ENCODE peak calls at places on chromosomes 4 and X, in eight cellular contexts. Y is GM23248, J is hepatocyte, T is Karpas-422, U is OCI-LY7, H is fibroblast of lung, W is HepG2, P is mammary epithelial cell. K is an unnamed sample.
A peak's percentile ranks its signal among the peaks of the same experiment; 100 is the strongest.

GRCh38 chrX:3548743-3549441 is 164.6 kb downstream of the PRKX start:
- DNase-seq in Y (peak; percentile 90), J (peak; percentile 73), T (no peak), U (peak; percentile 2), H (peak; percentile 68), W (peak; percentile 0), P (peak; percentile 34), K (no peak)

GRCh38 chrX:107714196-107714811 is 61.3 kb downstream of the TSC22D3 start:
- DNase-seq in Y (peak; percentile 52), J (no peak), T (peak; percentile 62), U (no peak), H (no peak), W (no peak), P (no peak), K (no peak)

GRCh38 chr4:26248647-26249046 is 72.2 kb upstream of the RBPJ start:
- DNase-seq in Y (no peak), J (no peak), T (no peak), U (no peak), H (peak; percentile 57), W (no peak), P (no peak), K (no peak)

GRCh38 chr4:134777626-134778025 is 576.0 kb upstream of the PABPC4L start:
- DNase-seq in Y (no peak), J (peak; percentile 36), T (no peak), U (no peak), H (peak; percentile 3), W (no peak), P (no peak), K (no peak)

GRCh38 chrX:132488092-132488749 is 617 bp downstream of the MBNL3 start:
- DNase-seq in Y (peak; percentile 68), J (no peak), T (peak; percentile 74), U (peak; percentile 70), H (peak; percentile 19), W (no peak), P (peak; percentile 33), K (no peak)

GRCh38 chr4:187480146-187481145 is 515.1 kb upstream of the ZFP42 start:
- DNase-seq in Y (peak; percentile 17), J (peak; percentile 11), T (no peak), U (no peak), H (peak; percentile 39), W (no peak), P (peak; percentile 16), K (no peak)

GRCh38 chr4:16844796-16845586 is 53.5 kb downstream of the LDB2 start:
- DNase-seq in Y (no peak), J (no peak), T (no peak), U (no peak), H (peak; percentile 73), W (peak; percentile 32), P (no peak), K (no peak)

GRCh38 chrX:127187095-127187494 is 367.6 kb downstream of the PRR32 start:
- DNase-seq in Y (no peak), J (no peak), T (no peak), U (no peak), H (no peak), W (no peak), P (no peak), K (no peak)

GRCh38 chr4:123449780-123450179 is 53.2 kb downstream of the SPRY1 start:
- DNase-seq in Y (peak; percentile 20), J (no peak), T (peak; percentile 42), U (peak; percentile 91), H (peak; percentile 72), W (peak; percentile 46), P (peak; percentile 30), K (peak; percentile 91)

GRCh38 chr4:38625508-38625907 is 38.5 kb upstream of the KLF3 start:
- DNase-seq in Y (no peak), J (no peak), T (no peak), U (no peak), H (no peak), W (no peak), P (no peak), K (no peak)

GRCh38 chr4:103012085-103012484 is 7.4 kb downstream of the SLC9B1 start:
- DNase-seq in Y (peak; percentile 87), J (peak; percentile 59), T (no peak), U (no peak), H (peak; percentile 63), W (no peak), P (peak; percentile 27), K (no peak)

GRCh38 chr4:77994194-77994721 is 62.9 kb upstream of the FRAS1 start:
- DNase-seq in Y (peak; percentile 79), J (peak; percentile 81), T (peak; percentile 72), U (peak; percentile 62), H (peak; percentile 67), W (peak; percentile 84), P (peak; percentile 47), K (no peak)

GRCh38 chr4:137310593-137311490 is 221.5 kb downstream of the PCDH18 start:
- DNase-seq in Y (peak; percentile 85), J (peak; percentile 6), T (no peak), U (no peak), H (peak; percentile 89), W (no peak), P (peak; percentile 50), K (no peak)

GRCh38 chr4:153792007-153792892 is 3.4 kb upstream of the SFRP2 start:
- DNase-seq in Y (peak; percentile 81), J (peak; percentile 78), T (peak; percentile 64), U (no peak), H (peak; percentile 22), W (no peak), P (peak; percentile 67), K (no peak)

GRCh38 chr4:174282836-174283506 is 496 bp downstream of the FBXO8 start:
- DNase-seq in Y (peak; percentile 96), J (peak; percentile 90), T (peak; percentile 87), U (peak; percentile 92), H (peak; percentile 95), W (peak; percentile 93), P (peak; percentile 96), K (peak; percentile 87)
- H3K79me2 ChIP-seq in Y (peaks cover 88% of the 10 kb centered on the region), J (peaks cover 84% of the 10 kb centered on the region), T (peaks cover 59% of the 10 kb centered on the region), U (peaks cover 41% of the 10 kb centered on the region), H (peaks cover 38% of the 10 kb centered on the region), W (peaks cover 45% of the 10 kb centered on the region), P (peaks cover 74% of the 10 kb centered on the region), K (peaks cover 25% of the 10 kb centered on the region)

GRCh38 chr4:89838005-89838404 is 1.0 kb upstream of the SNCA start:
- DNase-seq in Y (peak; percentile 12), J (peak; percentile 23), T (no peak), U (no peak), H (peak; percentile 4), W (no peak), P (peak; percentile 44), K (no peak)

GRCh38 chr4:89836031-89836777 is 757 bp downstream of the SNCA start:
- DNase-seq in Y (peak; percentile 3), J (peak; percentile 5), T (no peak), U (no peak), H (no peak), W (no peak), P (peak; percentile 47), K (no peak)

GRCh38 chr4:89839558-89839957 is 2.6 kb upstream of the SNCA start:
- DNase-seq in Y (no peak), J (no peak), T (no peak), U (no peak), H (no peak), W (no peak), P (no peak), K (no peak)

GRCh38 chr4:89836897-89837384 is at the start of gene SNCA:
- DNase-seq in Y (peak; percentile 67), J (peak; percentile 74), T (no peak), U (no peak), H (peak; percentile 69), W (no peak), P (peak; percentile 81), K (peak; percentile 51)

DNA sequence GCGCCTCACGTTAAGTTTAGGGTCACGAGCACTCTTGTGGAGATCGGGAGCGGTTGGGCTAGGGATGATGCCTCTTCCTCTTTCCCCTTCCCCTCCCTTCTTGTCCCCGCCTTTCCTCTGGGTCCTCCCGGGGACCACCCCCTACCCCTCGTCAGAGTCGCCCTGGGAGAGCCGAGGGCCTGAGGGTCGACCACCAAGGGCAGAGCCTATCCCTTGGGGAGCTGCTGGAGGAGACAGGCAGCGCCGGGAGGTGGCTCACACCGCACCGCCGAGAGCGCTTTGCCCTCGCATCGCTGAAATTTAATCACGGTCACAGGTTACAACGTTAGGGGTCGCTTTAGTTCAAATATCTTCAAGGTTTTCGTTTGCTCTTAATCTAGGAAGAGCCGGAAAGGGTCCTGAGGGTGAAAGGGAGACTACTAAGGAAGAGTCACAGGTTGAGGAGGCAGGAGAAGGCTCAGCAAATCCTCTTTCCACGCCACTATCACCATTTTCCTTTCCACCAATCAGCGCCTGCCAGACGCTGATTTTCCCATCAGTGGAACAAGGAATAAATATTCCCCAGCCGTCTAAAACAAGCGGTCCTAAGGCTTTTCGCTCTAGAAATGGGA is 529 bp upstream of the SNCA start:
- DNase-seq in Y (peak; percentile 20), J (peak; percentile 26), T (no peak), U (no peak), H (peak; percentile 27), W (no peak), P (peak; percentile 65), K (no peak)
- H2AFZ ChIP-seq in Y (peak overlapping the region; percentile 71), J (peak overlapping the region; percentile 87), T (no peak overlapping the region), U (no peak overlapping the region), H (peak overlapping the region; percentile 52), W (no peak overlapping the region), P (peak overlapping the region; percentile 86), K (peak overlapping the region; percentile 86)

DNA sequence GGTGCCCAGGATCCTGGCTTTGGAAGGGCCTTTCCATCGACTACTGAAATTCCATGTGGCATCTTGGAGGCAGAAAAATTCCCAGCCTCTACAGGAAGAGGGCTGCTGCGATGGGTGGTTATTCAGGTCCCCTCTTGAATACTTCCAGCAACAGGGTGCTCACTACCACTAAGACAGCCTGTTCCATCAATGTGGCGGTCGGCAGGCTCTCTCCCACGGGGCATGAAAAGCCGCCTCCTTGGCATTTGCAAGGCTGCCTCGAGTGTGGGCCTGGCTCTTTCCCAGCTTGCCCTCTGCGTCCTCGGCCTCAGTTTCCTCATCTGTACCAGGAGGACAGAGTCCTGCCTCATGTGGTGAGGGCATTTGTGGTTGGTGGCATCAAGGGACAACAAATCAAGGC is 62.4 kb downstream of the ADRA2C start:
- DNase-seq in Y (no peak), J (no peak), T (no peak), U (no peak), H (no peak), W (no peak), P (no peak), K (no peak)
- H3K79me2 ChIP-seq in Y (no peaks in the 10 kb centered on the region), J (no peaks in the 10 kb centered on the region), T (no peaks in the 10 kb centered on the region), U (no peaks in the 10 kb centered on the region), H (no peaks in the 10 kb centered on the region), W (no peaks in the 10 kb centered on the region), P (no peaks in the 10 kb centered on the region), K (no peaks in the 10 kb centered on the region)

GRCh38 chr4:55636622-55636999 is 513 bp upstream of the NMU start:
- DNase-seq in Y (no peak), J (no peak), T (no peak), U (no peak), H (no peak), W (no peak), P (no peak), K (no peak)

GRCh38 chr4:55634417-55635128 is 1.5 kb downstream of the NMU start:
- DNase-seq in Y (no peak), J (no peak), T (peak; percentile 41), U (no peak), H (no peak), W (no peak), P (no peak), K (no peak)

GRCh38 chr4:55635760-55636621 is at the start of gene NMU:
- DNase-seq in Y (peak; percentile 45), J (peak; percentile 67), T (no peak), U (no peak), H (peak; percentile 29), W (peak; percentile 13), P (peak; percentile 52), K (peak; percentile 45)

GRCh38 chr4:55633903-55634302 is 2.2 kb downstream of the NMU start:
- DNase-seq in Y (no peak), J (no peak), T (no peak), U (no peak), H (no peak), W (no peak), P (no peak), K (no peak)

GRCh38 chr4:55635282-55635681 is 816 bp downstream of the NMU start:
- DNase-seq in Y (no peak), J (no peak), T (no peak), U (no peak), H (no peak), W (no peak), P (no peak), K (no peak)
- H2AFZ ChIP-seq in Y (no peak overlapping the region), J (peak overlapping the region; percentile 86), T (no peak overlapping the region), U (no peak overlapping the region), H (no peak overlapping the region), W (no peak overlapping the region), P (peak overlapping the region; percentile 97), K (peak overlapping the region; percentile 81)